ENCODE peak calls at places on chromosomes 12 and 14, in eight cellular contexts. One of them, this sample, is unnamed. For H3K27me3, the result is how much of the 10 kb centered on the place peaks cover.

GRCh38 chr12:16036073-16036472 is 124.9 kb downstream of the DERA start:
- DNase-seq in neuronal stem cell: peak
- DNase-seq in CD8-positive, alpha-beta memory T cell: no peak
- DNase-seq in Peyer's patch: no peak
- DNase-seq in suprapubic skin: no peak
- DNase-seq in adrenal gland: no peak
- DNase-seq in cardiac muscle cell: no peak
- DNase-seq in SK-N-SH: no peak
- DNase-seq in this sample: no peak

GRCh38 chr14:22900088-22900799 is 17.2 kb downstream of the REM2 start:
- DNase-seq in neuronal stem cell: peak
- DNase-seq in CD8-positive, alpha-beta memory T cell: no peak
- DNase-seq in Peyer's patch: peak
- DNase-seq in suprapubic skin: no peak
- DNase-seq in adrenal gland: no peak
- DNase-seq in cardiac muscle cell: peak
- DNase-seq in SK-N-SH: peak
- DNase-seq in this sample: no peak

GRCh38 chr14:104805326-104805678 is 4.4 kb downstream of the ZBTB42 start:
- DNase-seq in neuronal stem cell: no peak
- DNase-seq in CD8-positive, alpha-beta memory T cell: no peak
- DNase-seq in Peyer's patch: no peak
- DNase-seq in suprapubic skin: no peak
- DNase-seq in adrenal gland: peak
- DNase-seq in cardiac muscle cell: peak
- DNase-seq in SK-N-SH: peak
- DNase-seq in this sample: no peak

GRCh38 chr12:18139989-18140596 is 50.1 kb upstream of the RERGL start:
- DNase-seq in neuronal stem cell: peak
- DNase-seq in CD8-positive, alpha-beta memory T cell: no peak
- DNase-seq in Peyer's patch: no peak
- DNase-seq in suprapubic skin: no peak
- DNase-seq in adrenal gland: no peak
- DNase-seq in cardiac muscle cell: peak
- DNase-seq in SK-N-SH: no peak
- DNase-seq in this sample: no peak

GRCh38 chr12:33703221-33703620 is 263.6 kb upstream of the SYT10 start:
- DNase-seq in neuronal stem cell: no peak
- DNase-seq in CD8-positive, alpha-beta memory T cell: no peak
- DNase-seq in Peyer's patch: no peak
- DNase-seq in suprapubic skin: no peak
- DNase-seq in adrenal gland: no peak
- DNase-seq in cardiac muscle cell: no peak
- DNase-seq in SK-N-SH: no peak
- DNase-seq in this sample: no peak

GRCh38 chr14:31441273-31442110 is 15.8 kb downstream of the DTD2 start:
- DNase-seq in neuronal stem cell: no peak
- DNase-seq in CD8-positive, alpha-beta memory T cell: no peak
- DNase-seq in Peyer's patch: no peak
- DNase-seq in suprapubic skin: no peak
- DNase-seq in adrenal gland: no peak
- DNase-seq in cardiac muscle cell: peak
- DNase-seq in SK-N-SH: no peak
- DNase-seq in this sample: no peak

GRCh38 chr14:77641534-77642341 is 25.3 kb upstream of the SPTLC2 start:
- DNase-seq in neuronal stem cell: no peak
- DNase-seq in CD8-positive, alpha-beta memory T cell: peak
- DNase-seq in Peyer's patch: peak
- DNase-seq in suprapubic skin: peak
- DNase-seq in adrenal gland: peak
- DNase-seq in cardiac muscle cell: peak
- DNase-seq in SK-N-SH: no peak
- DNase-seq in this sample: peak

GRCh38 chr12:95164656-95165055 is 52.6 kb downstream of the FGD6 start:
- DNase-seq in neuronal stem cell: no peak
- DNase-seq in CD8-positive, alpha-beta memory T cell: no peak
- DNase-seq in Peyer's patch: no peak
- DNase-seq in suprapubic skin: no peak
- DNase-seq in adrenal gland: no peak
- DNase-seq in cardiac muscle cell: peak
- DNase-seq in SK-N-SH: no peak
- DNase-seq in this sample: no peak

GRCh38 chr12:54276368-54276767 is 3.6 kb downstream of the CBX5 start:
- DNase-seq in neuronal stem cell: no peak
- DNase-seq in CD8-positive, alpha-beta memory T cell: no peak
- DNase-seq in Peyer's patch: no peak
- DNase-seq in suprapubic skin: no peak
- DNase-seq in adrenal gland: no peak
- DNase-seq in cardiac muscle cell: no peak
- DNase-seq in SK-N-SH: no peak
- DNase-seq in this sample: no peak

GRCh38 chr14:37826869-37827268 is 231.4 kb downstream of the TTC6 start:
- DNase-seq in neuronal stem cell: no peak
- DNase-seq in CD8-positive, alpha-beta memory T cell: no peak
- DNase-seq in Peyer's patch: no peak
- DNase-seq in suprapubic skin: no peak
- DNase-seq in adrenal gland: no peak
- DNase-seq in cardiac muscle cell: no peak
- DNase-seq in SK-N-SH: no peak
- DNase-seq in this sample: no peak

GRCh38 chr12:75511116-75512048 is at the start of gene KRR1:
- DNase-seq in neuronal stem cell: peak
- DNase-seq in CD8-positive, alpha-beta memory T cell: peak
- DNase-seq in Peyer's patch: peak
- DNase-seq in suprapubic skin: peak
- DNase-seq in adrenal gland: peak
- DNase-seq in cardiac muscle cell: peak
- DNase-seq in SK-N-SH: peak
- DNase-seq in this sample: peak

GRCh38 chr14:89485264-89485663 is 68.2 kb upstream of the FOXN3 start:
- DNase-seq in neuronal stem cell: no peak
- DNase-seq in CD8-positive, alpha-beta memory T cell: no peak
- DNase-seq in Peyer's patch: no peak
- DNase-seq in suprapubic skin: no peak
- DNase-seq in adrenal gland: no peak
- DNase-seq in cardiac muscle cell: no peak
- DNase-seq in SK-N-SH: no peak
- DNase-seq in this sample: no peak

DNA sequence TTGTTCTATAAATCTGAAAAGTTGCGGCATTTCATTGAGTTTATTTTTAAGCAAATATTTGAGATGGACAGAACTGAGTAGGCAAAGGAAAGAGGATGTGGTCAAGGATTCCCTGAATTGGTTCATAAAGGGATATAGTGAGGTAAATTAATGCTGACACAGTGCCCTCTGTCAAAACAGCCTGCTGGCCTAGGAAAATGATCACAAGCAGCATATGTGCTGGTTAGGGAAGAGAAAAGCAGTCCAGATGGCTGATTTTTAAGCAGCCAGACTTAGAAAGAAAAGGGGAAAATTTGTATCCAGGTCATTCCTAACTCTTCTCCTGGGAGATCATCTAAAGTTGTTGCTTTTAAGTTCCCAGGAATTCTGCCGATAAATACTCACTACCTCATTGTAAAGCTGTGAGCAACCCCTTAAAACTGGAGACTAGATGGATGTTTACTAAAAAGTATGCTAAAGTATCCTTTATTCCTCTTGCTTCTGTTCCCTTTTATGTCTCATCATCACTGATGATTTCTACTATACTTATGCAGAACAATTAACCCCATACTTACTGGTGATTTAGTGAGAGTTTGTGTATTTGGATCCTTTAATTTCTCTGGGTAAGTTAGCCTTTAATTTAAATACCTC is 46.4 kb upstream of the CNOT2 start:
- DNase-seq in neuronal stem cell: no peak
- DNase-seq in CD8-positive, alpha-beta memory T cell: no peak
- DNase-seq in Peyer's patch: no peak
- DNase-seq in suprapubic skin: no peak
- DNase-seq in adrenal gland: no peak
- DNase-seq in cardiac muscle cell: peak
- DNase-seq in SK-N-SH: peak
- DNase-seq in this sample: no peak
- H3K4me3 ChIP-seq in neuronal stem cell: no peak
- H3K4me3 ChIP-seq in CD8-positive, alpha-beta memory T cell: no peak
- H3K4me3 ChIP-seq in Peyer's patch: no peak
- H3K4me3 ChIP-seq in suprapubic skin: no peak
- H3K4me3 ChIP-seq in adrenal gland: no peak
- H3K4me3 ChIP-seq in cardiac muscle cell: no peak
- H3K4me3 ChIP-seq in SK-N-SH: no peak
- H3K4me3 ChIP-seq in this sample: no peak

GRCh38 chr12:48017496-48017895 is 13.2 kb upstream of the COL2A1 start:
- DNase-seq in neuronal stem cell: no peak
- DNase-seq in CD8-positive, alpha-beta memory T cell: no peak
- DNase-seq in Peyer's patch: no peak
- DNase-seq in suprapubic skin: no peak
- DNase-seq in adrenal gland: no peak
- DNase-seq in cardiac muscle cell: no peak
- DNase-seq in SK-N-SH: no peak
- DNase-seq in this sample: no peak

GRCh38 chr12:48016373-48017020 is 12.2 kb upstream of the COL2A1 start:
- DNase-seq in neuronal stem cell: no peak
- DNase-seq in CD8-positive, alpha-beta memory T cell: no peak
- DNase-seq in Peyer's patch: no peak
- DNase-seq in suprapubic skin: no peak
- DNase-seq in adrenal gland: no peak
- DNase-seq in cardiac muscle cell: no peak
- DNase-seq in SK-N-SH: no peak
- DNase-seq in this sample: no peak

GRCh38 chr12:48019639-48020265 is 15.5 kb upstream of the COL2A1 start:
- DNase-seq in neuronal stem cell: no peak
- DNase-seq in CD8-positive, alpha-beta memory T cell: no peak
- DNase-seq in Peyer's patch: no peak
- DNase-seq in suprapubic skin: no peak
- DNase-seq in adrenal gland: no peak
- DNase-seq in cardiac muscle cell: no peak
- DNase-seq in SK-N-SH: no peak
- DNase-seq in this sample: no peak

GRCh38 chr12:48017921-48018617 is 13.8 kb upstream of the COL2A1 start:
- DNase-seq in neuronal stem cell: no peak
- DNase-seq in CD8-positive, alpha-beta memory T cell: no peak
- DNase-seq in Peyer's patch: no peak
- DNase-seq in suprapubic skin: no peak
- DNase-seq in adrenal gland: no peak
- DNase-seq in cardiac muscle cell: no peak
- DNase-seq in SK-N-SH: no peak
- DNase-seq in this sample: no peak

GRCh38 chr12:48018618-48018995 is 14.3 kb upstream of the COL2A1 start:
- DNase-seq in neuronal stem cell: no peak
- DNase-seq in CD8-positive, alpha-beta memory T cell: no peak
- DNase-seq in Peyer's patch: no peak
- DNase-seq in suprapubic skin: no peak
- DNase-seq in adrenal gland: no peak
- DNase-seq in cardiac muscle cell: no peak
- DNase-seq in SK-N-SH: no peak
- DNase-seq in this sample: no peak
- H3K27me3 ChIP-seq in neuronal stem cell: under half
- H3K27me3 ChIP-seq in CD8-positive, alpha-beta memory T cell: under half
- H3K27me3 ChIP-seq in Peyer's patch: under half
- H3K27me3 ChIP-seq in suprapubic skin: under half
- H3K27me3 ChIP-seq in adrenal gland: under half
- H3K27me3 ChIP-seq in cardiac muscle cell: half or more
- H3K27me3 ChIP-seq in SK-N-SH: under half
- H3K27me3 ChIP-seq in this sample: under half

GRCh38 chr14:54715244-54715643 is 148.3 kb downstream of the SAMD4A start:
- DNase-seq in neuronal stem cell: no peak
- DNase-seq in CD8-positive, alpha-beta memory T cell: no peak
- DNase-seq in Peyer's patch: no peak
- DNase-seq in suprapubic skin: no peak
- DNase-seq in adrenal gland: no peak
- DNase-seq in cardiac muscle cell: peak
- DNase-seq in SK-N-SH: no peak
- DNase-seq in this sample: no peak

GRCh38 chr14:54711812-54712211 is 144.9 kb downstream of the SAMD4A start:
- DNase-seq in neuronal stem cell: no peak
- DNase-seq in CD8-positive, alpha-beta memory T cell: no peak
- DNase-seq in Peyer's patch: no peak
- DNase-seq in suprapubic skin: no peak
- DNase-seq in adrenal gland: no peak
- DNase-seq in cardiac muscle cell: no peak
- DNase-seq in SK-N-SH: no peak
- DNase-seq in this sample: no peak

GRCh38 chr14:54712371-54712998 is 145.6 kb downstream of the SAMD4A start:
- DNase-seq in neuronal stem cell: no peak
- DNase-seq in CD8-positive, alpha-beta memory T cell: no peak
- DNase-seq in Peyer's patch: no peak
- DNase-seq in suprapubic skin: no peak
- DNase-seq in adrenal gland: no peak
- DNase-seq in cardiac muscle cell: peak
- DNase-seq in SK-N-SH: no peak
- DNase-seq in this sample: no peak

GRCh38 chr14:54711312-54711711 is 144.4 kb downstream of the SAMD4A start:
- DNase-seq in neuronal stem cell: no peak
- DNase-seq in CD8-positive, alpha-beta memory T cell: no peak
- DNase-seq in Peyer's patch: no peak
- DNase-seq in suprapubic skin: no peak
- DNase-seq in adrenal gland: no peak
- DNase-seq in cardiac muscle cell: no peak
- DNase-seq in SK-N-SH: no peak
- DNase-seq in this sample: no peak

DNA sequence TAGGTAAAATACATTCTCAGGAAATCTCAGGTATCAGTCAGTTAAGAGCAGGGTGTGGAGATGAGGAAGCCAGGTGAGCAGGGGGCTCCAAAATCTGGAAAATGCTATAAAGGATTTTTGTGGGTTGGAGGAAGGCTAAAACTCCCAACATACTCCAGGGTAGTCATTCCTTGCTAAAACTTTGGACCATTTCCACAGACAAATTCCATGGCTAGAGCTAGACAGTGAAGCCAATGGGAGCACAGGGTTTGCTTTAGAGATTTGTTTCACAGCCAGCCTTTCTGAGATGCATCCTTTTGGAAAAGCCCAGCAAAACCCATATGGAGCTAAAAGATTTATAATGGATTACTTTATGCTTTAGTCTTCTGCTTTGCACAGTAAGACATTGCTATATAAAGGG is 146.4 kb downstream of the SAMD4A start:
- DNase-seq in neuronal stem cell: no peak
- DNase-seq in CD8-positive, alpha-beta memory T cell: no peak
- DNase-seq in Peyer's patch: no peak
- DNase-seq in suprapubic skin: no peak
- DNase-seq in adrenal gland: no peak
- DNase-seq in cardiac muscle cell: peak
- DNase-seq in SK-N-SH: no peak
- DNase-seq in this sample: no peak
- H3K4me3 ChIP-seq in neuronal stem cell: no peak
- H3K4me3 ChIP-seq in CD8-positive, alpha-beta memory T cell: no peak
- H3K4me3 ChIP-seq in Peyer's patch: no peak
- H3K4me3 ChIP-seq in suprapubic skin: no peak
- H3K4me3 ChIP-seq in adrenal gland: no peak
- H3K4me3 ChIP-seq in cardiac muscle cell: no peak
- H3K4me3 ChIP-seq in SK-N-SH: no peak
- H3K4me3 ChIP-seq in this sample: no peak

DNA sequence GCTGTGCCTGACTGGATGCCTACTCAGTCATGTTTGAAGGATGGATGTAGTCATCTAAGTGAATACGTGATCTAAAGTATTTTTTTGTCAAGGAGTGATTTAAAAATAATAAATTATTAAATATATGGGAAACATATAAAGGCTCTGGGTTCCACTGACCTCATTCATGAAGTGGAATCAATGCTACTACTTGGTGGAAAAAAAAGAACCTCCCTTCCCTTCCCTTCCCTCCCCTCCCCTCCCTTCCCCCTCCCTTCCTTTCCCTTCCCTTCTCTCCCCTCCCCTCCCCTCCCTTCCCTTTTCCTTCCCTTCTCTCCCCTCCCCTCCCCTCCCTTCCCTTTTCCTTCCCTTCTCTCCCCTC is 162.7 kb downstream of the ESRRB start:
- DNase-seq in neuronal stem cell: no peak
- DNase-seq in CD8-positive, alpha-beta memory T cell: no peak
- DNase-seq in Peyer's patch: no peak
- DNase-seq in suprapubic skin: no peak
- DNase-seq in adrenal gland: no peak
- DNase-seq in cardiac muscle cell: no peak
- DNase-seq in SK-N-SH: no peak
- DNase-seq in this sample: no peak
- H3K27me3 ChIP-seq in neuronal stem cell: under half
- H3K27me3 ChIP-seq in CD8-positive, alpha-beta memory T cell: under half
- H3K27me3 ChIP-seq in Peyer's patch: under half
- H3K27me3 ChIP-seq in suprapubic skin: under half
- H3K27me3 ChIP-seq in adrenal gland: under half
- H3K27me3 ChIP-seq in cardiac muscle cell: under half
- H3K27me3 ChIP-seq in SK-N-SH: under half
- H3K27me3 ChIP-seq in this sample: under half

This sample was measured in effector memory CD4-positive, alpha-beta T cell.